ENCODE peak calls at places on chromosomes 12 and 14, in seven cellular contexts. F, C, I, Y, D, A and J are unnamed samples. For H3K4me1, the result is how much of the 10 kb centered on the place peaks cover.

GRCh38 chr12:210277-211141 is 3.4 kb downstream of the SLC6A12 start:
- DNase-seq in F (no peak), C (no peak), I (no peak), Y (no peak), D (no peak), A (no peak), J (no peak)

GRCh38 chr14:80213602-80214001 is 2.3 kb upstream of the DIO2 start:
- DNase-seq in F (no peak), C (peak), I (peak), Y (no peak), D (no peak), A (no peak), J (no peak)

GRCh38 chr12:30882706-30883105 is 43.8 kb upstream of the TSPAN11 start:
- DNase-seq in F (no peak), C (no peak), I (no peak), Y (no peak), D (no peak), A (no peak), J (no peak)

GRCh38 chr12:122022393-122023338 is 982 bp downstream of the BCL7A start:
- DNase-seq in F (no peak), C (peak), I (peak), Y (no peak), D (peak), A (no peak), J (no peak)

GRCh38 chr12:125944446-125944845 is 879.2 kb downstream of the AACS start:
- DNase-seq in F (no peak), C (no peak), I (no peak), Y (no peak), D (no peak), A (no peak), J (no peak)

GRCh38 chr14:105925615-105926414 is 399.4 kb downstream of the TMEM121 start:
- DNase-seq in F (no peak), C (no peak), I (no peak), Y (no peak), D (no peak), A (no peak), J (peak)

GRCh38 chr12:108560752-108561719 is at the start of gene SART3:
- DNase-seq in F (peak), C (peak), I (peak), Y (no peak), D (peak), A (peak), J (peak)

GRCh38 chr12:57008113-57008687 is 1.9 kb upstream of the ZBTB39 start:
- DNase-seq in F (no peak), C (peak), I (no peak), Y (no peak), D (no peak), A (peak), J (no peak)

GRCh38 chr14:33911046-33911445 is 39.8 kb downstream of the EGLN3 start:
- DNase-seq in F (no peak), C (no peak), I (no peak), Y (no peak), D (no peak), A (no peak), J (no peak)

GRCh38 chr14:58587271-58587670 is 50.5 kb upstream of the DACT1 start:
- DNase-seq in F (no peak), C (no peak), I (no peak), Y (peak), D (no peak), A (no peak), J (no peak)

GRCh38 chr12:122090759-122091535 is 12.4 kb downstream of the MLXIP start:
- DNase-seq in F (no peak), C (no peak), I (no peak), Y (no peak), D (no peak), A (no peak), J (no peak)

GRCh38 chr12:905273-906076 is 44.0 kb downstream of the RAD52 start:
- DNase-seq in F (no peak), C (no peak), I (no peak), Y (no peak), D (no peak), A (no peak), J (no peak)

GRCh38 chr12:20494803-20495202 is 126.5 kb downstream of the PDE3A start:
- DNase-seq in F (no peak), C (no peak), I (no peak), Y (no peak), D (no peak), A (no peak), J (no peak)

GRCh38 chr14:100660498-100661339 is 66.0 kb upstream of the DLK1 start:
- DNase-seq in F (no peak), C (no peak), I (no peak), Y (no peak), D (no peak), A (no peak), J (no peak)

GRCh38 chr14:100663528-100664052 is 63.1 kb upstream of the DLK1 start:
- DNase-seq in F (no peak), C (no peak), I (no peak), Y (no peak), D (no peak), A (no peak), J (no peak)

GRCh38 chr14:100659345-100660001 is 67.2 kb upstream of the DLK1 start:
- DNase-seq in F (no peak), C (no peak), I (no peak), Y (no peak), D (no peak), A (no peak), J (no peak)

GRCh38 chr14:100662850-100663527 is 63.7 kb upstream of the DLK1 start:
- DNase-seq in F (peak), C (peak), I (peak), Y (no peak), D (peak), A (no peak), J (no peak)

DNA sequence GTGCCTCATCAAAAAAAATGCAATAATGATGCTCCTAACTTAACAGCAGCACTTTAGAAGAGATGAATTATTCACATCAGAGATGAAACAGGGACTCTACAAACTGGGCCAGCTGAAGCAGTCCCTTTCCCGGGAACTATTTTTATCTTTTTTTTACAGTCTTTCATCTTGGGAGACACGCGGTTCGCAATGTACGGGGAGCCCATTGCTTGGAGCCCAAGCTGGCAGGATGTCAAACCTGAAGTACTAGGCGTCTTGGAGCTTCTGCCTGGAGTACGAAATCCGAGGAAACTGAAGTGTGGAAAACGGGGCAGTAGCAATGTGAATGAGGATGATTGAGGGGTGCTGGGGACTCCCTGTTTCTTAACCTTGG is 65.4 kb upstream of the DLK1 start:
- DNase-seq in F (no peak), C (no peak), I (no peak), Y (no peak), D (peak), A (no peak), J (no peak)
- TF ChIP-seq EP300 in F (no peak), C (no peak), I (no peak), Y (no peak), D (no peak), A (no peak), J (no peak)

DNA sequence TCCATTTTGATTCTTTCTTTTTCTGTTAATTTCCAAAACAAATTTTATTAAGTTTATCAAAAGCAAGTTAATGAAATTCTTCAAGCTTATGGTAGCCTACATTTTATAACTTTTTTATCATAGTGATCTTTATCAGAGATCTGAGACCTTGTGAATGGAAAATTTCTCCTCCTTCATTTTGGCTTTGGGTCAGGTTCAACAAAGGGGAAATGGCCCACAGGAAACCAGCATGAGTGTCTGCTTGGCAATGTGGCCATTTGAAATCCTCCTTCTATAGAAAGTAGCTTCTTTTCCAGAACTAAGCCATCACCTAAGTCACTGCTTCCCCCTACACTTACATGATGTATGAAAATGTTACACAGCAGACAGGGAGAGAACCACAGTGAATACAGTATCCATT is 1.6 kb downstream of the RHOJ start:
- DNase-seq in F (no peak), C (no peak), I (no peak), Y (no peak), D (no peak), A (no peak), J (no peak)
- TF ChIP-seq CTCF in F (no peak), C (no peak), I (no peak), Y (no peak), D (no peak), A (no peak), J (no peak)

GRCh38 chr12:110906985-110907384 is 13.4 kb downstream of the MYL2 start:
- DNase-seq in F (no peak), C (no peak), I (no peak), Y (no peak), D (no peak), A (no peak), J (no peak)
- H3K4me1 ChIP-seq in F (under half), C (under half), I (under half), Y (under half), D (under half), A (under half), J (under half)

GRCh38 chr12:24080465-24080864 is 131.0 kb upstream of the SOX5 start:
- DNase-seq in F (no peak), C (no peak), I (no peak), Y (no peak), D (no peak), A (no peak), J (no peak)
- TF ChIP-seq EP300 in F (no peak), C (no peak), I (no peak), Y (no peak), D (no peak), A (no peak), J (no peak)

GRCh38 chr14:51244591-51244990 is 4.5 kb downstream of the TMX1 start:
- DNase-seq in F (no peak), C (no peak), I (no peak), Y (no peak), D (no peak), A (no peak), J (no peak)
- TF ChIP-seq CTCF in F (no peak), C (no peak), I (no peak), Y (no peak), D (no peak), A (no peak), J (no peak)

GRCh38 chr12:130590685-130591084 is 125.4 kb downstream of the RIMBP2 start:
- DNase-seq in F (no peak), C (no peak), I (no peak), Y (no peak), D (no peak), A (no peak), J (no peak)

GRCh38 chr12:130589391-130590317 is 126.4 kb downstream of the RIMBP2 start:
- DNase-seq in F (no peak), C (no peak), I (no peak), Y (no peak), D (no peak), A (no peak), J (no peak)

GRCh38 chr12:130592641-130593040 is 123.5 kb downstream of the RIMBP2 start:
- DNase-seq in F (no peak), C (no peak), I (no peak), Y (no peak), D (no peak), A (no peak), J (no peak)

GRCh38 chr12:130593056-130593455 is 123.0 kb downstream of the RIMBP2 start:
- DNase-seq in F (no peak), C (no peak), I (no peak), Y (no peak), D (no peak), A (no peak), J (no peak)

DNA sequence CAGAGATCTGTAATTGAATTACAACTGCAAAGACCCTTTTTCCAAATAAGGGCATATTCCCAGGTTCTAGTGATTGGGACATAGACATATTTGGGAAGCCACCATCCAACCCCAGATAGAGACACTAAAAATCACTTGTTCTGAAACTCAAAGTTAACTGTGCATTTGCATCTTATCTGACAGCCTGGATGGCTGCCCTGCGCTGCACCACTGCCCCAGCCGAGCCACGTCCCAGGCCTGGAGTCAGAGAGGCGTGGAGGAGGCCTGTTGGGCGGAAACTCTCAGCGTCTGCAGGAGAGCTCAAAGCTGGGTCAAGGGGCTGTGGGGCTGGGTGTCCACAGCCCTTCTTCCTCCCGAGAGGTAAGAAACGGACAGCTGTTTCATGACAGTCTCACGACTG is 124.4 kb downstream of the RIMBP2 start:
- DNase-seq in F (no peak), C (no peak), I (no peak), Y (no peak), D (no peak), A (no peak), J (no peak)
- H3K4me1 ChIP-seq in F (under half), C (under half), I (under half), Y (under half), D (under half), A (under half), J (under half)